ENCODE peak calls at places on chromosomes 12 and 14, in six cellular contexts. G is K562, T is Karpas-422, F is neural progenitor cell, Z is neuronal stem cell, I is SK-N-SH. O is an unnamed sample. For H3K4me1, the result is how much of the 10 kb centered on the place peaks cover.

GRCh38 chr12:51970904-51971646 is 19.6 kb downstream of the ACVR1B start:
- DNase-seq in T (peak), G (peak), Z (no peak), I (peak), F (peak), O (peak)

GRCh38 chr12:123591702-123592481 is 7.5 kb downstream of the TMED2 start:
- DNase-seq in I (no peak), T (no peak), F (no peak), G (no peak), Z (no peak), O (no peak)

GRCh38 chr12:86723326-86723725 is 467.1 kb upstream of the MGAT4C start:
- DNase-seq in F (no peak), I (no peak), G (no peak), Z (no peak), T (no peak), O (no peak)

GRCh38 chr12:51954465-51955361 is 3.2 kb downstream of the ACVR1B start:
- DNase-seq in G (peak), I (no peak), T (no peak), F (no peak), Z (no peak), O (no peak)

GRCh38 chr12:19915392-19916192 is 452.7 kb upstream of the PDE3A start:
- DNase-seq in F (peak), Z (peak), T (peak), I (peak), G (no peak), O (peak)

GRCh38 chr12:129848921-129849320 is 54.9 kb downstream of the TMEM132D start:
- DNase-seq in Z (no peak), T (no peak), G (no peak), F (no peak), I (no peak), O (no peak)

GRCh38 chr12:121456551-121456950 is 56.6 kb downstream of the RNF34 start:
- DNase-seq in T (no peak), Z (no peak), G (no peak), I (no peak), F (no peak), O (no peak)

GRCh38 chr12:78916845-78917480 is 52.4 kb downstream of the SYT1 start:
- DNase-seq in I (no peak), G (no peak), F (no peak), T (no peak), Z (no peak), O (peak)

GRCh38 chr12:7645395-7646177 is 20.1 kb downstream of the APOBEC1 start:
- DNase-seq in F (peak), Z (no peak), T (peak), G (peak), I (peak), O (peak)

GRCh38 chr12:95319694-95320331 is 102.2 kb downstream of the VEZT start:
- DNase-seq in T (no peak), G (no peak), I (no peak), Z (no peak), F (no peak), O (no peak)

GRCh38 chr14:53306926-53307325 is 153.8 kb upstream of the DDHD1 start:
- DNase-seq in I (no peak), Z (peak), T (peak), G (no peak), F (peak), O (no peak)

GRCh38 chr12:84642201-84642600 is 270.4 kb downstream of the SLC6A15 start:
- DNase-seq in I (no peak), F (no peak), G (no peak), T (no peak), Z (no peak), O (no peak)

GRCh38 chr12:60926256-60926655 is 1330.4 kb downstream of the SLC16A7 start:
- DNase-seq in Z (no peak), I (no peak), T (no peak), F (peak), G (no peak), O (no peak)

GRCh38 chr14:53696217-53696965 is 260.2 kb downstream of the BMP4 start:
- DNase-seq in G (no peak), T (no peak), Z (no peak), F (no peak), I (no peak), O (no peak)

GRCh38 chr12:57897296-57897974 is 43.9 kb upstream of the ATP23 start:
- DNase-seq in F (no peak), Z (no peak), I (no peak), T (no peak), G (no peak), O (no peak)

GRCh38 chr12:57894577-57895292 is 46.6 kb upstream of the ATP23 start:
- DNase-seq in Z (no peak), F (no peak), I (no peak), T (no peak), G (no peak), O (no peak)

GRCh38 chr12:57896437-57897201 is 44.7 kb upstream of the ATP23 start:
- DNase-seq in F (peak), T (no peak), I (peak), Z (peak), G (no peak), O (peak)

GRCh38 chr12:57895337-57896138 is 45.8 kb upstream of the ATP23 start:
- DNase-seq in T (no peak), I (no peak), Z (no peak), G (no peak), F (no peak), O (no peak)

GRCh38 chr12:57896139-57896436 is 45.3 kb upstream of the ATP23 start:
- DNase-seq in F (peak), T (no peak), I (no peak), G (no peak), Z (no peak), O (peak)
- H3K4me1 ChIP-seq in F (under half), T (under half), I (half or more), G (under half), Z (under half), O (under half)

GRCh38 chr14:103112488-103113243 is 10.6 kb upstream of the TNFAIP2 start:
- DNase-seq in G (peak), I (no peak), T (no peak), F (no peak), Z (no peak), O (no peak)
- H2AFZ ChIP-seq in G (no peak), I (no peak), T (no peak), F (no peak), Z (no peak), O (no peak)

GRCh38 chr12:116638376-116638775 is 79.2 kb downstream of the MAP1LC3B2 start:
- DNase-seq in G (no peak), T (no peak), F (no peak), Z (no peak), I (no peak), O (no peak)
- H3K4me1 ChIP-seq in G (under half), T (under half), F (under half), Z (under half), I (under half), O (under half)

GRCh38 chr12:107129315-107129930 is 36.1 kb upstream of the CRY1 start:
- DNase-seq in T (no peak), Z (no peak), G (no peak), I (no peak), F (no peak), O (no peak)

GRCh38 chr12:107126688-107127481 is 33.5 kb upstream of the CRY1 start:
- DNase-seq in Z (no peak), G (no peak), T (no peak), I (peak), F (no peak), O (peak)

GRCh38 chr12:107130830-107131760 is 37.7 kb upstream of the CRY1 start:
- DNase-seq in G (no peak), F (no peak), I (peak), T (no peak), Z (no peak), O (no peak)

GRCh38 chr12:107125833-107126232 is 32.5 kb upstream of the CRY1 start:
- DNase-seq in F (no peak), T (no peak), I (no peak), Z (no peak), G (no peak), O (no peak)

DNA sequence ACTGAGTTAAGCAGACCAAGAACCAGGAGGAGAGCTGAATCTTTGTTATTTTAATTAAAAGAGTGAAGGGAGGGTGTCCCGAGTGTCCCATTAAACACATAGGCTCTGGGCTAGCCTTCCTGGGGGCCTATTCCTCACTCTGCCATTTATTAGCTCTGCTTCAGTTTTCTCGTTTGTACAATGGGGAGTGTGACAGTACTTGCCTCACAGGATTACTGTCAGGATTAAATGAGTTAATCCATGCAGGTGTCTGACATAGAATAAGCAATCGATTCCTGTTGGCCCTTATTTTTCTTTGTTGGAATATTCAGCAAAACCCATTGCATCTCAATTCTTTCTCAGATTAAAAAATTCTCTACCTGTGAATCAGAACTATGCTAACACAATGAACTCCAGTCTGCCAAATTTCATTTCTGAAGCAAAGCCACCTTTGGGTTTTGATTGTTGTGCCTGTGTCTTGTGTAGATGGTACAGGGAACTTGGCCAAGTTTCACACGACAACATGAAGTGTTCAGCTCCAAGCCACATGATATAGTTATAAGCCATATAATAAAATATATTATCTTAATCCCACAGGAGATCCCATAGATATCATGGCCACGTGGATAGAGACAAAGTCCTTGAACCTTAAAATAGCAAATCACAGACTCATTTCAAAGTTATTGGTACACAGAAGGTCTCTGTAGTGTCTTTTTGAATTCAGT is 34.3 kb upstream of the CRY1 start:
- DNase-seq in I (no peak), G (no peak), Z (no peak), F (peak), T (no peak), O (peak)
- H2AFZ ChIP-seq in I (no peak), G (no peak), Z (peak), F (peak), T (no peak), O (no peak)

GRCh38 chr12:127079636-127080035 is 1187.3 kb upstream of the TMEM132C start:
- DNase-seq in F (no peak), T (no peak), Z (no peak), G (no peak), I (no peak), O (no peak)
- H3K4me1 ChIP-seq in F (under half), T (under half), Z (under half), G (under half), I (under half), O (under half)

GRCh38 chr12:9381619-9382018 is 173.4 kb upstream of the PZP start:
- DNase-seq in I (no peak), Z (no peak), T (no peak), F (no peak), G (no peak), O (no peak)
- H2AFZ ChIP-seq in I (no peak), Z (no peak), T (no peak), F (no peak), G (no peak), O (no peak)

DNA sequence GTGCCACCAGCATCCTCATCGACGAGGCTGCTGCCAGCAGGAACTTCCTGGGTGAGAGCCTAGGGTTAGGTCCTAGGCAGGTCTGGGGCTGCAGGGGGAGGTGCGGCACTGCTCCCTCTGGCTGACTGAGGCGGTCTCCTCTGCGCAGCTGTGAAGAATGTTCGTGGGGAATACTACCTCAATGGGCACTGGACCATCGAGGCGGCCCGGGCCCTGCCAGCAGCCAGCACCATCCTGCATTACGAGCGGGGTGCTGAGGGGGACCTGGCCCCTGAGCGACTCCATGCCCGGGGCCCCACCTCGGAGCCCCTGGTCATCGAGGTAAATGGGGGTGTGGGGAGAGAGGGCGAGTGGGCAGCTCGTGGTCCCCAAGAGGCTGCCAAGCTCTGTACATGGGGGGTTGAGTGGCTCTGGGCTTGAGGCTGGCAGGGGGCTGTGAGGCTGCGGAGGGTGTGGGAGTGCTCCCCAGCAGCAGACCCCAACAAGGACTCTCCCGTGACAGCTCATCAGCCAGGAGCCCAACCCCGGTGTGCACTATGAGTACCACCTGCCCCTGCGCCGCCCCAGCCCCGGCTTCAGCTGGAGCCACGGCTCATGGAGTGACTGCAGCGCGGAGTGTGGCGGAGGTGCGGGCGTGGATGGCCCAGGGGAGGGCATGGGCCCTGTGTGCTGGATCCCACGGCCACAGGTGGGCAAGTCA is 14.4 kb downstream of the PAPLN start:
- DNase-seq in Z (no peak), T (no peak), I (peak), F (no peak), G (no peak), O (no peak)
- H3K4me1 ChIP-seq in Z (under half), T (under half), I (under half), F (under half), G (under half), O (under half)

GRCh38 chr12:27971606-27972005 is 927 bp downstream of the PTHLH start:
- DNase-seq in F (no peak), G (no peak), Z (no peak), T (no peak), I (no peak), O (no peak)
- H2AFZ ChIP-seq in F (no peak), G (no peak), Z (no peak), T (no peak), I (no peak), O (no peak)

GRCh38 chr12:53201170-53201541 is 5.9 kb downstream of the ITGB7 start:
- DNase-seq in Z (no peak), F (no peak), I (no peak), G (peak), T (no peak), O (no peak)

GRCh38 chr12:53198470-53199110 is 8.5 kb downstream of the ITGB7 start:
- DNase-seq in T (no peak), I (no peak), Z (no peak), F (no peak), G (no peak), O (no peak)

GRCh38 chr12:53199700-53200099 is 7.4 kb downstream of the ITGB7 start:
- DNase-seq in G (no peak), I (no peak), T (no peak), F (no peak), Z (no peak), O (no peak)

GRCh38 chr12:53200458-53201169 is 6.4 kb downstream of the ITGB7 start:
- DNase-seq in F (no peak), I (no peak), G (peak), Z (no peak), T (peak), O (no peak)

DNA sequence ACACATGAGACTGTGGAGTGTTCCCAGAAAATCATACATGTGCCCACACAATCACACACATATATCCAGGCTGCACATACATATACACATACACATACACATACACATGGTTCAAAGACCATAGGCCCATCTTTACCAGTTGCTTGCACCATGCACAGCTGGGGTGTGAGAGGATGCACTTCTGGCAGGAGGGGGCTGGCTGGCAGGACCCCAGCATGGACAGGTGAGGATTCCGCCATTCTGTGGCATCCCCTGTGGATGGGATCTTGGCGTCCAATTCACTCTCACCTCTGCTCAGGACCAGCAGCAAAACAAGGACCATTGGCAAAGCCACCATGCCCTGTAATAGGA is 7.0 kb downstream of the ITGB7 start:
- DNase-seq in T (no peak), Z (no peak), G (no peak), F (no peak), I (no peak), O (no peak)
- H3K4me1 ChIP-seq in T (half or more), Z (under half), G (under half), F (under half), I (under half), O (under half)

GRCh38 chr14:89926709-89927108 is 27.8 kb downstream of the EFCAB11 start:
- DNase-seq in F (no peak), I (no peak), T (no peak), G (no peak), Z (no peak), O (no peak)
- H2AFZ ChIP-seq in F (no peak), I (no peak), T (no peak), G (no peak), Z (no peak), O (no peak)

O was measured in GM23338.